ENCODE peak calls at places on chromosomes 6 and 20, in five cellular contexts. L is A549, F is ovary, K is WTC11, G is anterior cingulate cortex. O is an unnamed sample.

GRCh38 chr6:106790146-106790770 is 160.9 kb downstream of the QRSL1 start:
- DNase-seq in F (no peak), L (no peak), G (no peak), K (no peak), O (no peak)

GRCh38 chr6:43119456-43119855 is 43.3 kb downstream of the PTK7 start:
- DNase-seq in L (no peak), K (no peak), G (no peak), F (no peak), O (no peak)

GRCh38 chr6:15206887-15207286 is 39.0 kb upstream of the JARID2 start:
- DNase-seq in K (no peak), G (no peak), F (no peak), L (no peak), O (no peak)

GRCh38 chr20:62982124-62983075 is 24.4 kb downstream of the BHLHE23 start:
- DNase-seq in F (no peak), K (no peak), L (no peak), G (no peak), O (no peak)

GRCh38 chr6:169869301-169869700 is 117.9 kb downstream of the ERMARD start:
- DNase-seq in G (no peak), L (no peak), K (no peak), F (no peak), O (no peak)

GRCh38 chr20:35077341-35077740 is 15.3 kb downstream of the TRPC4AP start:
- DNase-seq in F (no peak), L (no peak), G (no peak), K (no peak), O (no peak)

GRCh38 chr6:163201855-163202254 is 212.7 kb upstream of the QKI start:
- DNase-seq in G (no peak), K (no peak), L (no peak), F (no peak), O (no peak)

GRCh38 chr6:80454661-80455365 is 348.3 kb downstream of the BCKDHB start:
- DNase-seq in K (no peak), F (no peak), L (no peak), G (no peak), O (no peak)

GRCh38 chr20:44970243-44970757 is 4.0 kb downstream of the STK4 start:
- DNase-seq in G (no peak), F (no peak), L (no peak), K (no peak), O (no peak)

O was measured in amygdala.